ENCODE peak calls at places on chromosomes 6 and 20, in ten cellular contexts. Y is A549; F is MM.1S; D is colonic mucosa; J is H1; V is pancreas; W is aorta; U is CD8-positive, alpha-beta T cell; P is RWPE1; M is psoas muscle. S is an unnamed sample.

GRCh38 chr6:42704251-42704936 is 18.0 kb downstream of the PRPH2 start:
- DNase-seq in Y (no peak), F (no peak), D (no peak), J (no peak), V (peak), W (peak), U (no peak), P (no peak), M (peak), S (no peak)

GRCh38 chr6:144265061-144265357 is 20.1 kb upstream of the UTRN start:
- DNase-seq in Y (peak), F (no peak), D (no peak), J (no peak), V (no peak), W (no peak), U (no peak), P (no peak), M (no peak), S (no peak)

GRCh38 chr6:40804905-40805304 is 217.7 kb upstream of the LRFN2 start:
- DNase-seq in Y (no peak), F (no peak), D (no peak), J (no peak), V (no peak), W (no peak), U (no peak), P (no peak), M (no peak), S (no peak)

GRCh38 chr20:25315418-25316210 is 67.7 kb downstream of the PYGB start:
- DNase-seq in Y (no peak), F (no peak), D (no peak), J (no peak), V (peak), W (peak), U (no peak), P (peak), M (no peak), S (peak)

GRCh38 chr6:33702345-33702977 is 9.0 kb downstream of the UQCC2 start:
- DNase-seq in Y (peak), F (peak), D (no peak), J (no peak), V (no peak), W (no peak), U (no peak), P (no peak), M (no peak), S (peak)

GRCh38 chr6:6033858-6034257 is 27.1 kb upstream of the NRN1 start:
- DNase-seq in Y (no peak), F (no peak), D (no peak), J (no peak), V (no peak), W (no peak), U (no peak), P (no peak), M (no peak), S (no peak)

GRCh38 chr20:57648878-57649616 is 28.8 kb upstream of the ZBP1 start:
- DNase-seq in Y (no peak), F (no peak), D (no peak), J (no peak), V (no peak), W (no peak), U (no peak), P (no peak), M (no peak), S (no peak)

GRCh38 chr20:63664861-63665594 is 6.9 kb downstream of the RTEL1 start:
- DNase-seq in Y (no peak), F (no peak), D (no peak), J (no peak), V (no peak), W (no peak), U (no peak), P (no peak), M (no peak), S (no peak)

GRCh38 chr6:40456390-40457013 is 130.7 kb downstream of the LRFN2 start:
- DNase-seq in Y (no peak), F (no peak), D (no peak), J (no peak), V (no peak), W (no peak), U (no peak), P (no peak), M (no peak), S (no peak)

GRCh38 chr6:133972388-133972787 is 19.4 kb downstream of the TBPL1 start:
- DNase-seq in Y (no peak), F (no peak), D (no peak), J (no peak), V (no peak), W (no peak), U (no peak), P (no peak), M (no peak), S (no peak)

GRCh38 chr20:38990728-38991127 is 28.6 kb downstream of the DHX35 start:
- DNase-seq in Y (no peak), F (no peak), D (no peak), J (no peak), V (no peak), W (no peak), U (no peak), P (no peak), M (no peak), S (no peak)

GRCh38 chr6:140871911-140872310 is 1260.8 kb upstream of the GJE1 start:
- DNase-seq in Y (no peak), F (no peak), D (no peak), J (no peak), V (no peak), W (no peak), U (no peak), P (no peak), M (no peak), S (no peak)

GRCh38 chr6:137486388-137486787 is 7.8 kb downstream of the OLIG3 start:
- DNase-seq in Y (no peak), F (no peak), D (no peak), J (no peak), V (no peak), W (no peak), U (no peak), P (no peak), M (no peak), S (no peak)

GRCh38 chr6:15518057-15518456 is 144.8 kb downstream of the DTNBP1 start:
- DNase-seq in Y (no peak), F (no peak), D (no peak), J (no peak), V (no peak), W (peak), U (no peak), P (no peak), M (no peak), S (peak)

GRCh38 chr6:147514831-147515230 is 6.3 kb downstream of the SAMD5 start:
- DNase-seq in Y (no peak), F (no peak), D (no peak), J (no peak), V (no peak), W (no peak), U (no peak), P (no peak), M (no peak), S (no peak)

GRCh38 chr20:32621071-32621913 is 36.2 kb upstream of the NOL4L start:
- DNase-seq in Y (no peak), F (no peak), D (no peak), J (no peak), V (no peak), W (no peak), U (no peak), P (peak), M (no peak), S (no peak)

GRCh38 chr6:85417336-85417735 is 32.5 kb upstream of the NT5E start:
- DNase-seq in Y (no peak), F (no peak), D (no peak), J (no peak), V (no peak), W (no peak), U (no peak), P (no peak), M (no peak), S (no peak)

GRCh38 chr6:48389146-48390043 is 278.4 kb upstream of the PTCHD4 start:
- DNase-seq in Y (no peak), F (no peak), D (peak), J (no peak), V (no peak), W (no peak), U (no peak), P (no peak), M (no peak), S (no peak)

GRCh38 chr6:108362455-108362854 is 67.6 kb downstream of the AFG1L start:
- DNase-seq in Y (no peak), F (no peak), D (no peak), J (no peak), V (no peak), W (no peak), U (no peak), P (no peak), M (no peak), S (no peak)

GRCh38 chr20:32763202-32763999 is 1.2 kb downstream of the DNMT3B start:
- DNase-seq in Y (no peak), F (peak), D (no peak), J (no peak), V (no peak), W (no peak), U (no peak), P (no peak), M (no peak), S (no peak)

GRCh38 chr20:47784599-47785320 is 521 bp downstream of the SULF2 start:
- DNase-seq in Y (peak), F (peak), D (peak), J (no peak), V (no peak), W (peak), U (no peak), P (peak), M (peak), S (no peak)

GRCh38 chr20:62752671-62753501 is 43.4 kb upstream of the MRGBP start:
- DNase-seq in Y (no peak), F (no peak), D (no peak), J (no peak), V (no peak), W (peak), U (peak), P (no peak), M (peak), S (no peak)

GRCh38 chr6:29516108-29516507 is 28.4 kb upstream of the MAS1L start:
- DNase-seq in Y (peak), F (peak), D (no peak), J (no peak), V (no peak), W (no peak), U (no peak), P (peak), M (no peak), S (no peak)

GRCh38 chr20:49534314-49534713 is 33.6 kb downstream of the PTGIS start:
- DNase-seq in Y (peak), F (peak), D (peak), J (no peak), V (no peak), W (no peak), U (peak), P (peak), M (no peak), S (no peak)

GRCh38 chr6:55918639-55919038 is 43.2 kb upstream of the BMP5 start:
- DNase-seq in Y (no peak), F (no peak), D (no peak), J (no peak), V (no peak), W (no peak), U (no peak), P (peak), M (no peak), S (no peak)

GRCh38 chr20:50678213-50678898 is 13.0 kb downstream of the RIPOR3 start:
- DNase-seq in Y (peak), F (no peak), D (peak), J (no peak), V (peak), W (no peak), U (no peak), P (peak), M (no peak), S (no peak)

GRCh38 chr6:484086-484728 is 92.7 kb downstream of the IRF4 start:
- DNase-seq in Y (no peak), F (no peak), D (no peak), J (no peak), V (no peak), W (no peak), U (no peak), P (no peak), M (no peak), S (no peak)
- H3K27ac ChIP-seq in Y (no peak), F (no peak), D (no peak), J (no peak), V (no peak), W (no peak), U (no peak), P (no peak), M (no peak), S (no peak)

GRCh38 chr6:161215876-161216615 is 57.8 kb downstream of the AGPAT4 start:
- DNase-seq in Y (no peak), F (no peak), D (no peak), J (no peak), V (no peak), W (no peak), U (no peak), P (no peak), M (no peak), S (no peak)
- H3K27ac ChIP-seq in Y (no peak), F (no peak), D (no peak), J (no peak), V (no peak), W (no peak), U (no peak), P (no peak), M (no peak), S (no peak)

GRCh38 chr6:57068066-57068465 is 21.6 kb downstream of the KIAA1586 start:
- DNase-seq in Y (no peak), F (no peak), D (no peak), J (no peak), V (no peak), W (no peak), U (no peak), P (no peak), M (no peak), S (no peak)

GRCh38 chr6:57064809-57065208 is 18.3 kb downstream of the KIAA1586 start:
- DNase-seq in Y (no peak), F (no peak), D (no peak), J (no peak), V (no peak), W (no peak), U (no peak), P (no peak), M (no peak), S (no peak)

GRCh38 chr6:57072108-57072507 is 17.9 kb upstream of the ZNF451 start:
- DNase-seq in Y (no peak), F (no peak), D (no peak), J (no peak), V (no peak), W (no peak), U (no peak), P (no peak), M (no peak), S (no peak)

GRCh38 chr6:57069920-57070331 is 20.1 kb upstream of the ZNF451 start:
- DNase-seq in Y (no peak), F (no peak), D (no peak), J (no peak), V (no peak), W (no peak), U (no peak), P (no peak), M (no peak), S (no peak)

DNA sequence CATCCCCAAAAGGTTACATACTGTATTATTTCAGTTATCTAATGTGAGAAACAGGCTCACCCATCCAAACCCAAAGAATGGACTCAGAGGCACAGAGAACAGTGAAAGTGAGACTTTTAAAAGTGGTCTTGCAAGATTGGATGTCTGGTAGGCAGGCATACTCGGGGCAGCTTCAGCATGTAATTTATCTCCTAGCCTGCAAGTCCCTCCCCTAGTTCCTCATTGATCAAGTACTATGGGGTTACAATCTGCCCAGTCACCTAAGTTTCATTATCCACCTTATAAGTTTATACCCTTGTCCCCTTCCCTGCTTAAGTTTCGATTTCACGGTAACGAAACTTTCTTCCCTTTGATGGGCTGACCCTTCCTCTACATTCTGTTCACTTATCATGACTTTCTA is 20.8 kb upstream of the ZNF451 start:
- DNase-seq in Y (no peak), F (no peak), D (no peak), J (no peak), V (no peak), W (no peak), U (no peak), P (no peak), M (no peak), S (no peak)
- H3K27ac ChIP-seq in Y (no peak), F (no peak), D (no peak), J (no peak), V (no peak), W (no peak), U (no peak), P (no peak), M (no peak), S (no peak)

DNA sequence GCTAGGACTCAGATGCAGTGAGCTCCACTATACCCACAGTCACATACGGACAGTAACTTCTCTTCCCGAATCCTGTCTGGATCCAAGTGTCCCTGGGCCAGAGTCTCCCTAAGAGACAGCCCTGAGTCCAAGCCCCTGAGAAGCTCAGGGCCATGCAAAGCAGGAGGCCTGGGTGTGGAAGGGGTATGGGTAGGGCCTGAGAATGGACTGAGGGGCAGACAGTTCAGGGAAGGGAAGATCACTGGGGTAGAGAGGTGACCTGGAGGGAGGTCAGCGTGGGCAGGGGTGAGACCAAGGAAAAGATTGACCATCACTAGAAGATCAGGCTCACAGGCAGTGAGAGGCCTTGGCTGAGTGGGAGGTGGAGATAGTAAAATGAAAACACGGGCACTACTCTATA is 8.8 kb downstream of the RPS6KA2 start:
- DNase-seq in Y (no peak), F (no peak), D (no peak), J (no peak), V (no peak), W (no peak), U (no peak), P (no peak), M (no peak), S (no peak)
- H3K27ac ChIP-seq in Y (no peak), F (no peak), D (no peak), J (no peak), V (no peak), W (no peak), U (no peak), P (peak), M (no peak), S (no peak)

DNA sequence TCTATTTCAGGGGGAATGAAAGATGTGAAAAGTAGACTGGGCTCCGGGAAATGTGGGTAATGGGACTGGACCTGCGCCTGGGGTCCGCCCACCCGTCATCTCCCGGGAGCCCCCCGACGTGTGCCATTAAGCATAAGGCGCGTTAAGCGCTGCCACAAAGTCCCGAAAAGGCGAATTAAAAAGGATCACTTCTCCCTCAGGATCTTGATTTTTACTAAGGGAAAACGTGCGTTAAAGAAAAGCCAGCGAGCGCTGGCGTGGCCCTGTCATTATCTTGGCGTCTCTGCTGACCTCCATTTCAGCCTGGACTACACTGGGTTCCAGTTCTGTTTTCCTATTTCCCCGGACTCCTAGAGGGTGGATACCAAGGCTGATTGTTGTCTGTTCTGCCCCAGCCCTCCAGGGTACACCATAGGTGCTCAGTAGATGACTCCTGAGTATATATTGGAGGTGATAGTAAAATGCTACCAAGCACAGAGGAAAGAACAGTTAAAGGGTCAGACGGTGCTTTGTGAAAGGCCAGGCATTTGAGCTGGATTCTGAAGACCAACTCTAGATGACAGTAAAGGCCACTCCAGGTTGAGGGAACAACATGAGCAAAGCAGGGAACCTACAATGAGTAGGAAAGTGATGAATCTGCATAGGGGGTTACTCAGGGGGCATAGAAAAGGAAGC is 89.2 kb upstream of the ARID1B start:
- DNase-seq in Y (no peak), F (no peak), D (peak), J (no peak), V (no peak), W (peak), U (no peak), P (no peak), M (peak), S (no peak)
- H3K27ac ChIP-seq in Y (peak), F (no peak), D (peak), J (no peak), V (peak), W (peak), U (peak), P (peak), M (peak), S (peak)